ENCODE peak calls at places on chromosomes 16 and 17, in nine cellular contexts. F is neuronal stem cell; N is omental fat pad; U is stimulated activated CD4-positive, alpha-beta T cell treated with anti-CD3 and anti-CD28 coated beads, Interleukin-15, amount 100 ng/mL, for 1 hour; E is neural crest cell; S is cerebellum; Y is LHCN-M2; T is NCI-H226; A is body of pancreas. L is an unnamed sample.

GRCh38 chr16:88618182-88618955 is 20.0 kb upstream of the IL17C start:
- DNase-seq in A (peak), F (no peak), S (no peak), E (no peak), Y (peak), N (no peak), U (no peak), T (no peak), L (no peak)

GRCh38 chr17:2222901-2223616 is 80.5 kb downstream of the SMG6 start:
- DNase-seq in A (peak), E (no peak), F (no peak), U (peak), S (peak), Y (peak), N (no peak), T (peak), L (no peak)

GRCh38 chr17:31537558-31537957 is 146.1 kb downstream of the RAB11FIP4 start:
- DNase-seq in N (no peak), T (no peak), E (no peak), Y (no peak), F (no peak), U (no peak), S (no peak), A (peak), L (no peak)

GRCh38 chr16:61419771-61420170 is 616.5 kb downstream of the CDH8 start:
- DNase-seq in N (no peak), A (no peak), Y (no peak), F (no peak), S (no peak), E (no peak), T (no peak), U (no peak), L (no peak)

GRCh38 chr17:77308768-77309726 is 168.3 kb downstream of the SEC14L1 start:
- DNase-seq in Y (peak), N (no peak), F (no peak), E (no peak), S (no peak), A (peak), T (peak), U (no peak), L (no peak)

GRCh38 chr17:32943206-32943605 is 15.3 kb downstream of the TMEM98 start:
- DNase-seq in U (no peak), S (no peak), F (no peak), A (peak), T (peak), Y (no peak), E (no peak), N (no peak), L (no peak)

GRCh38 chr16:3755249-3755648 is 37.9 kb upstream of the TRAP1 start:
- DNase-seq in U (no peak), Y (no peak), N (no peak), F (no peak), A (no peak), E (no peak), T (no peak), S (no peak), L (no peak)

GRCh38 chr16:2895813-2896212 is 12.8 kb downstream of the FLYWCH2 start:
- DNase-seq in U (no peak), E (no peak), F (no peak), T (no peak), N (no peak), Y (peak), S (no peak), A (no peak), L (no peak)

GRCh38 chr17:78645421-78646295 is 68.5 kb upstream of the DNAH17 start:
- DNase-seq in T (peak), F (no peak), A (peak), E (no peak), S (no peak), Y (no peak), N (no peak), U (no peak), L (no peak)

GRCh38 chr17:66337866-66338472 is 35.6 kb downstream of the PRKCA start:
- DNase-seq in A (no peak), S (peak), N (no peak), E (no peak), Y (no peak), U (no peak), T (no peak), F (no peak), L (no peak)

GRCh38 chr17:869567-870530 is 87.7 kb downstream of the MRM3 start:
- DNase-seq in N (no peak), Y (no peak), U (no peak), F (no peak), T (peak), S (no peak), A (no peak), E (no peak), L (no peak)

GRCh38 chr17:19744492-19744891 is 3.6 kb downstream of the ALDH3A1 start:
- DNase-seq in N (no peak), T (no peak), F (no peak), Y (no peak), S (no peak), A (no peak), E (peak), U (no peak), L (no peak)

GRCh38 chr16:82735176-82735575 is 108.4 kb downstream of the CDH13 start:
- DNase-seq in Y (no peak), E (no peak), U (no peak), N (no peak), A (no peak), S (no peak), T (no peak), F (no peak), L (no peak)

GRCh38 chr17:75509528-75510258 is 5.6 kb downstream of the CASKIN2 start:
- DNase-seq in A (peak), T (no peak), Y (no peak), E (no peak), N (no peak), F (no peak), U (no peak), S (no peak), L (no peak)

GRCh38 chr17:14297161-14297851 is 3.6 kb upstream of the HS3ST3B1 start:
- DNase-seq in N (no peak), A (no peak), Y (peak), T (peak), U (no peak), S (no peak), E (no peak), F (peak), L (peak)

GRCh38 chr17:39923836-39924690 is 3.3 kb downstream of the ORMDL3 start:
- DNase-seq in S (no peak), A (no peak), E (peak), T (no peak), N (no peak), F (no peak), Y (peak), U (no peak), L (peak)

GRCh38 chr16:3793161-3793576 is 75.8 kb upstream of the TRAP1 start:
- DNase-seq in F (no peak), U (no peak), T (no peak), A (no peak), S (peak), N (no peak), Y (no peak), E (no peak), L (no peak)

GRCh38 chr16:49834496-49835009 is 21.4 kb downstream of the ZNF423 start:
- DNase-seq in S (no peak), A (no peak), U (no peak), N (no peak), Y (no peak), E (no peak), T (no peak), F (no peak), L (no peak)

GRCh38 chr17:80942360-80943345 is 49.0 kb upstream of the CHMP6 start:
- DNase-seq in E (no peak), Y (peak), N (peak), T (no peak), S (peak), F (no peak), A (peak), U (no peak), L (no peak)

GRCh38 chr16:24610421-24610765 is 71.0 kb downstream of the RBBP6 start:
- DNase-seq in U (no peak), T (no peak), A (peak), E (peak), N (no peak), Y (no peak), S (peak), F (peak), L (no peak)

GRCh38 chr16:3797473-3797872 is 80.1 kb upstream of the TRAP1 start:
- DNase-seq in A (no peak), F (no peak), N (no peak), E (no peak), Y (no peak), T (no peak), S (no peak), U (no peak), L (no peak)

GRCh38 chr16:67547423-67548264 is 14.7 kb upstream of the CTCF start:
- DNase-seq in U (no peak), E (no peak), N (no peak), F (no peak), T (no peak), A (no peak), Y (no peak), S (no peak), L (no peak)

GRCh38 chr17:49717371-49717841 is 9.6 kb upstream of the SLC35B1 start:
- DNase-seq in N (no peak), F (no peak), T (no peak), A (peak), S (peak), U (no peak), Y (peak), E (no peak), L (no peak)

GRCh38 chr16:64292953-64293352 is 828.9 kb downstream of the CDH11 start:
- DNase-seq in E (no peak), F (no peak), N (no peak), A (no peak), Y (no peak), U (no peak), S (no peak), T (no peak), L (no peak)

GRCh38 chr17:44000141-44000860 is 4.1 kb upstream of the NAGS start:
- DNase-seq in A (no peak), F (no peak), E (no peak), U (no peak), N (no peak), S (no peak), Y (no peak), T (no peak), L (no peak)

GRCh38 chr16:17744903-17745581 is 274.3 kb upstream of the XYLT1 start:
- DNase-seq in N (no peak), A (no peak), E (no peak), F (peak), S (no peak), T (no peak), Y (no peak), U (no peak), L (no peak)

GRCh38 chr17:8120520-8121443 is 2.5 kb upstream of the ALOXE3 start:
- DNase-seq in T (peak), A (peak), S (peak), N (no peak), U (peak), Y (peak), E (peak), F (peak), L (peak)

GRCh38 chr16:2015117-2015946 is 4.3 kb upstream of the NPW start:
- DNase-seq in E (no peak), F (no peak), S (no peak), A (no peak), N (no peak), U (no peak), T (peak), Y (no peak), L (no peak)

GRCh38 chr17:74745548-74746177 is 2.8 kb upstream of the NHERF1 start:
- DNase-seq in S (no peak), U (no peak), A (no peak), Y (no peak), F (no peak), E (no peak), T (no peak), N (no peak), L (no peak)

GRCh38 chr17:34715504-34715903 is 136.1 kb downstream of the TMEM132E start:
- DNase-seq in E (no peak), S (no peak), N (no peak), F (no peak), Y (no peak), U (no peak), T (no peak), A (no peak), L (no peak)

GRCh38 chr17:27343972-27344607 is 50.2 kb downstream of the WSB1 start:
- DNase-seq in U (no peak), S (no peak), T (peak), E (no peak), A (no peak), Y (no peak), N (no peak), F (no peak), L (no peak)

GRCh38 chr17:7348478-7349242 is 3.3 kb upstream of the KCTD11 start:
- DNase-seq in N (no peak), Y (no peak), S (peak), U (no peak), T (no peak), A (no peak), F (no peak), E (no peak), L (no peak)

GRCh38 chr17:79693419-79693818 is 37.3 kb upstream of the ENPP7 start:
- DNase-seq in A (no peak), Y (no peak), E (no peak), N (no peak), U (no peak), T (no peak), F (no peak), S (no peak), L (no peak)

GRCh38 chr17:42408076-42408475 is 15.0 kb downstream of the CAVIN1 start:
- DNase-seq in U (no peak), N (no peak), Y (peak), F (no peak), T (no peak), E (peak), S (no peak), A (no peak), L (no peak)

L was measured in GOT3.